ENCODE peak calls at places on chromosome 5, in six cellular contexts. Y is endothelial cell of umbilical vein; P is adrenal gland; A is AG04449; U is GM13977; C is CD4-positive, alpha-beta T cell. K is an unnamed sample.

GRCh38 chr5:36648426-36648825 is 42.0 kb downstream of the SLC1A3 start:
- DNase-seq in Y (no peak), U (no peak), A (no peak), C (no peak), P (no peak), K (no peak)

GRCh38 chr5:136864960-136865359 is 499.6 kb upstream of the TRPC7 start:
- DNase-seq in U (no peak), Y (no peak), A (no peak), C (no peak), P (no peak), K (no peak)

GRCh38 chr5:143534764-143535159 is 131.3 kb upstream of the NR3C1 start:
- DNase-seq in Y (no peak), U (no peak), A (no peak), C (no peak), P (no peak), K (no peak)

GRCh38 chr5:126055348-126055729 is 367.9 kb upstream of the GRAMD2B start:
- DNase-seq in A (no peak), Y (no peak), P (no peak), U (no peak), C (no peak), K (no peak)

GRCh38 chr5:44536650-44537260 is 147.5 kb upstream of the FGF10 start:
- DNase-seq in A (no peak), C (no peak), Y (peak), U (peak), P (peak), K (peak)

GRCh38 chr5:79235222-79235577 is 731 bp upstream of the JMY start:
- DNase-seq in U (peak), P (no peak), C (no peak), Y (no peak), A (no peak), K (no peak)

GRCh38 chr5:95130951-95131350 is 153.9 kb downstream of the MCTP1 start:
- DNase-seq in P (no peak), A (no peak), Y (peak), U (no peak), C (no peak), K (no peak)

GRCh38 chr5:139955616-139956283 is 87.3 kb downstream of the NRG2 start:
- DNase-seq in U (no peak), C (no peak), Y (no peak), A (no peak), P (no peak), K (peak)

GRCh38 chr5:65612298-65612907 is 11.7 kb downstream of the TRIM23 start:
- DNase-seq in C (no peak), A (no peak), U (no peak), P (no peak), Y (no peak), K (no peak)

GRCh38 chr5:179265529-179266290 is 79.6 kb downstream of the ADAMTS2 start:
- DNase-seq in U (no peak), P (peak), A (peak), C (no peak), Y (no peak), K (no peak)

GRCh38 chr5:135243194-135244191 is 155.5 kb downstream of the MACROH2A1 start:
- DNase-seq in C (no peak), U (no peak), Y (no peak), A (no peak), P (peak), K (no peak)

GRCh38 chr5:102713682-102714231 is 41.3 kb upstream of the PAM start:
- DNase-seq in Y (no peak), A (no peak), C (no peak), P (no peak), U (no peak), K (no peak)

GRCh38 chr5:169628891-169629290 is 8.2 kb upstream of the DOCK2 start:
- DNase-seq in A (peak), P (no peak), U (no peak), C (no peak), Y (no peak), K (no peak)

GRCh38 chr5:151315998-151316597 is 12.5 kb upstream of the SLC36A3 start:
- DNase-seq in Y (peak), C (peak), P (peak), U (peak), A (peak), K (peak)

GRCh38 chr5:151313357-151313756 is 9.8 kb upstream of the SLC36A3 start:
- DNase-seq in Y (no peak), U (no peak), A (no peak), C (no peak), P (no peak), K (no peak)

GRCh38 chr5:151320481-151320880 is 16.9 kb upstream of the SLC36A3 start:
- DNase-seq in Y (no peak), U (no peak), P (no peak), A (no peak), C (no peak), K (no peak)

GRCh38 chr5:151319334-151319733 is 15.8 kb upstream of the SLC36A3 start:
- DNase-seq in P (peak), C (no peak), U (no peak), A (no peak), Y (no peak), K (peak)
- TF ChIP-seq CTCF in P (no peak), C (no peak), U (peak), A (peak), Y (no peak), K (peak)

GRCh38 chr5:80346055-80346454 is 26.3 kb downstream of the SPZ1 start:
- DNase-seq in Y (peak), A (no peak), U (peak), C (peak), P (no peak), K (peak)
- TF ChIP-seq CTCF in Y (no peak), A (no peak), U (peak), C (peak), P (peak), K (peak)

GRCh38 chr5:141208478-141208877 is at the start of gene PCDHB12:
- DNase-seq in P (no peak), U (no peak), C (no peak), Y (peak), A (no peak), K (no peak)
- TF ChIP-seq CTCF in P (peak), U (peak), C (no peak), Y (no peak), A (no peak), K (no peak)

GRCh38 chr5:156824800-156825199 is 25.3 kb upstream of the PPP1R2B start:
- DNase-seq in A (peak), Y (no peak), P (peak), U (no peak), C (no peak), K (no peak)
- TF ChIP-seq CTCF in A (peak), Y (no peak), P (peak), U (peak), C (no peak), K (peak)

DNA sequence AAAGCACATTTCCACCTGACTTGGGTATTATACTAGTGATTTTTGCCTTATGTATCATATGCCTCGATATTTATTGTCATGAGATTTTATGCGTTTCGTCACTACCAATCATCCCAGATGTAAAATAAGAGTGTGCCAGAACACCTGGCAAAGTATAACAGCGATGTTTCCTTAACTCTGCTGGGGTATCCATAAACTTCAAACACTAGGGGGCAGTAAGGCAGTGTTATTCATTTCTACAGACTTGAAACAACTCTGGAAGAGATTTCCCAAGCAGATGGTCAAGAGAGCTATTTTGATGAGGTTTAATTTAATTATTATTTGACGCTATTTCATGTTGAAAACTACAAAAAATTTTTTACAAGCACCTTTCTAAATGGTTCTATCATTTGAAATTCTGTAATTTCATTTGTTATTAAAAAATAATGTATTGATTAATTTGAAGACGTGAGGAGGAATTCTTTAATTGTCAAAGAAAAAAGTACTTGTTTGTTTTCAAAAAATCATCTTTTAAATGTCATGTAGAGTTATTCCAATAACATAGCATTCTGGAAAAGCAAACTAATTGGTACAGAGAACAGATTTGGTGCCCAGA is 388.5 kb upstream of the CTNND2 start:
- DNase-seq in U (no peak), C (no peak), A (no peak), Y (no peak), P (no peak), K (no peak)
- TF ChIP-seq CTCF in U (peak), C (no peak), A (no peak), Y (no peak), P (no peak), K (no peak)

GRCh38 chr5:98839469-98840383 is 66.3 kb downstream of the RGMB start:
- DNase-seq in A (no peak), C (no peak), U (no peak), Y (no peak), P (peak), K (no peak)
- TF ChIP-seq CTCF in A (no peak), C (peak), U (peak), Y (peak), P (peak), K (peak)

GRCh38 chr5:92308679-92309078 is 925.6 kb upstream of the ARRDC3 start:
- DNase-seq in P (no peak), A (no peak), Y (no peak), U (no peak), C (no peak), K (no peak)

GRCh38 chr5:92309336-92309991 is 926.3 kb upstream of the ARRDC3 start:
- DNase-seq in Y (peak), P (no peak), U (peak), A (peak), C (no peak), K (peak)

GRCh38 chr5:92313385-92313784 is 930.3 kb upstream of the ARRDC3 start:
- DNase-seq in A (no peak), P (no peak), C (no peak), Y (no peak), U (no peak), K (no peak)
- TF ChIP-seq CTCF in A (no peak), P (no peak), C (no peak), Y (no peak), U (no peak), K (no peak)

GRCh38 chr5:68793074-68793473 is 300.7 kb upstream of the SLC30A5 start:
- DNase-seq in U (no peak), Y (no peak), A (no peak), P (no peak), C (no peak), K (no peak)

GRCh38 chr5:68798877-68799276 is 294.9 kb upstream of the SLC30A5 start:
- DNase-seq in U (no peak), C (no peak), P (no peak), A (peak), Y (no peak), K (no peak)

GRCh38 chr5:68795190-68795589 is 298.6 kb upstream of the SLC30A5 start:
- DNase-seq in P (no peak), A (no peak), U (no peak), C (no peak), Y (no peak), K (no peak)
- TF ChIP-seq CTCF in P (no peak), A (no peak), U (no peak), C (no peak), Y (no peak), K (no peak)